ENCODE peak calls at places on chromosomes 12 and 14, in four cellular contexts. O, F, H and U are unnamed samples.

GRCh38 chr12:96015672-96016071 is 19.5 kb upstream of the HAL start:
- DNase-seq in O (no peak), H (no peak), F (peak; percentile 73), U (no peak)

GRCh38 chr14:86050072-86050683 is 520.2 kb downstream of the FLRT2 start:
- DNase-seq in F (no peak), O (no peak), H (no peak), U (no peak)

GRCh38 chr12:62865860-62866407 is 69.0 kb downstream of the PPM1H start:
- DNase-seq in H (no peak), F (peak; percentile 18), O (no peak), U (no peak)

GRCh38 chr12:55142896-55143870 is 17.0 kb downstream of the OR9K2 start:
- DNase-seq in O (peak; percentile 54), H (no peak), F (peak; percentile 78), U (no peak)

GRCh38 chr12:27541031-27541719 is 17.2 kb downstream of the PPFIBP1 start:
- DNase-seq in O (no peak), H (no peak), F (no peak), U (no peak)

GRCh38 chr12:86389949-86390348 is 133.8 kb upstream of the MGAT4C start:
- DNase-seq in O (no peak), H (no peak), F (no peak), U (no peak)

GRCh38 chr12:75437564-75437963 is 43.0 kb upstream of the GLIPR1 start:
- DNase-seq in O (no peak), F (no peak), H (no peak), U (no peak)

GRCh38 chr12:6326316-6326959 is 15.4 kb downstream of the TNFRSF1A start:
- DNase-seq in O (no peak), F (no peak), H (no peak), U (no peak)

GRCh38 chr14:64060648-64061096 is 207.9 kb downstream of the SYNE2 start:
- DNase-seq in F (peak; percentile 82), H (peak; percentile 11), O (no peak), U (no peak)